ENCODE peak calls at places on chromosome 14, in four cellular contexts. One of them, this sample, is unnamed.

GRCh38 chr14:58426819-58427288 is 477 bp downstream of the TIMM9 start:
- DNase-seq in neural progenitor cell: peak; percentile 85
- DNase-seq in HepG2: peak; percentile 56
- DNase-seq in DND-41: peak; percentile 64
- DNase-seq in this sample: peak; percentile 72

GRCh38 chr14:106605548-106606448 is 1079.4 kb downstream of the TMEM121 start:
- DNase-seq in neural progenitor cell: no peak
- DNase-seq in HepG2: peak; percentile 31
- DNase-seq in DND-41: peak; percentile 98
- DNase-seq in this sample: no peak

GRCh38 chr14:31921741-31922140 is 155.4 kb upstream of the ARHGAP5 start:
- DNase-seq in DND-41: no peak
- DNase-seq in neural progenitor cell: no peak
- DNase-seq in HepG2: no peak
- DNase-seq in this sample: no peak

GRCh38 chr14:42000450-42000849 is 393.8 kb downstream of the LRFN5 start:
- DNase-seq in neural progenitor cell: no peak
- DNase-seq in DND-41: no peak
- DNase-seq in HepG2: no peak
- DNase-seq in this sample: no peak

GRCh38 chr14:91396959-91397815 is 20.4 kb downstream of the CCDC88C start:
- DNase-seq in DND-41: peak; percentile 90
- DNase-seq in neural progenitor cell: no peak
- DNase-seq in HepG2: no peak
- DNase-seq in this sample: peak; percentile 17

GRCh38 chr14:104425171-104425681 is 154.3 kb upstream of the C14orf180 start:
- DNase-seq in HepG2: no peak
- DNase-seq in neural progenitor cell: no peak
- DNase-seq in DND-41: no peak
- DNase-seq in this sample: no peak

GRCh38 chr14:48384786-48385185 is 709.4 kb upstream of the MDGA2 start:
- DNase-seq in HepG2: no peak
- DNase-seq in DND-41: no peak
- DNase-seq in neural progenitor cell: no peak
- DNase-seq in this sample: no peak

GRCh38 chr14:39107624-39108023 is 4.6 kb upstream of the SEC23A start:
- DNase-seq in HepG2: peak; percentile 78
- DNase-seq in DND-41: no peak
- DNase-seq in neural progenitor cell: peak; percentile 20
- DNase-seq in this sample: peak; percentile 43

GRCh38 chr14:55301722-55302121 is 30.5 kb downstream of the FBXO34 start:
- DNase-seq in DND-41: no peak
- DNase-seq in HepG2: peak; percentile 28
- DNase-seq in neural progenitor cell: no peak
- DNase-seq in this sample: peak; percentile 12

GRCh38 chr14:64654931-64655330 is 49.3 kb upstream of the PLEKHG3 start:
- DNase-seq in HepG2: no peak
- DNase-seq in neural progenitor cell: no peak
- DNase-seq in DND-41: no peak
- DNase-seq in this sample: no peak

GRCh38 chr14:45085004-45085403 is 1.1 kb downstream of the PRPF39 start:
- DNase-seq in HepG2: peak; percentile 31
- DNase-seq in neural progenitor cell: peak; percentile 2
- DNase-seq in DND-41: no peak
- DNase-seq in this sample: peak; percentile 46

GRCh38 chr14:45083622-45083978 is 316 bp upstream of the PRPF39 start:
- DNase-seq in DND-41: no peak
- DNase-seq in HepG2: no peak
- DNase-seq in neural progenitor cell: no peak
- DNase-seq in this sample: no peak

GRCh38 chr14:45089813-45090212 is 5.9 kb downstream of the PRPF39 start:
- DNase-seq in neural progenitor cell: no peak
- DNase-seq in HepG2: no peak
- DNase-seq in DND-41: no peak
- DNase-seq in this sample: no peak

GRCh38 chr14:45082420-45082819 is 1.5 kb upstream of the PRPF39 start:
- DNase-seq in HepG2: no peak
- DNase-seq in DND-41: no peak
- DNase-seq in neural progenitor cell: no peak
- DNase-seq in this sample: no peak

GRCh38 chr14:45083979-45084722 is at the start of gene PRPF39:
- DNase-seq in DND-41: peak; percentile 94
- DNase-seq in HepG2: peak; percentile 87
- DNase-seq in neural progenitor cell: peak; percentile 97
- DNase-seq in this sample: peak; percentile 95
- H3K79me2 ChIP-seq in DND-41: peaks cover 52% of the 10 kb centered on the region
- H3K79me2 ChIP-seq in HepG2: peaks cover 51% of the 10 kb centered on the region
- H3K79me2 ChIP-seq in neural progenitor cell: peaks cover 52% of the 10 kb centered on the region
- H3K79me2 ChIP-seq in this sample: peaks cover 52% of the 10 kb centered on the region

DNA sequence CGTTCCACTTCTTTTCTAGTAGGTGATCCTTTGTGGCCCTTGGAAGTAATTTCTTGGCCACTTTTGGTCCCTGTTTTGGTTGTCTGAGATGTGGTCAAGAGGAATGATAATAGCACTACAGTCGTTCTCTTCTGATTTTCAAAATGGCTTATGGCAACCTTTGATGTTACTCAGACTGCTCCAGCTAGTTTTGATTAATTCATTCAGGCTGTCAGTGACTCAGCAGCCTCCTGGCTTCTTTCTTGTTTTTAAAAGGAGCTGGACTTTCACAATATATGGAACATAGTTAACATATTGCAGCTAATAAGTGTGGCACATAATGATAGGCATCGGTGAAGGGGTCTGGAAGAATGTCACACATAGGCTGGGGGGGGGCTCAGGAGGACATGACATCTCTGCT is 47.3 kb downstream of the WDR20 start:
- DNase-seq in neural progenitor cell: no peak
- DNase-seq in HepG2: no peak
- DNase-seq in DND-41: no peak
- DNase-seq in this sample: peak; percentile 45
- H3K79me2 ChIP-seq in neural progenitor cell: peaks cover 98% of the 10 kb centered on the region
- H3K79me2 ChIP-seq in HepG2: peaks cover 78% of the 10 kb centered on the region
- H3K79me2 ChIP-seq in DND-41: peaks cover 79% of the 10 kb centered on the region
- H3K79me2 ChIP-seq in this sample: peaks cover 51% of the 10 kb centered on the region

GRCh38 chr14:101862177-101862576 is 100.7 kb downstream of the PPP2R5C start:
- DNase-seq in HepG2: no peak
- DNase-seq in DND-41: no peak
- DNase-seq in neural progenitor cell: no peak
- DNase-seq in this sample: no peak
- H3K79me2 ChIP-seq in HepG2: no peaks in the 10 kb centered on the region
- H3K79me2 ChIP-seq in DND-41: peaks cover 96% of the 10 kb centered on the region
- H3K79me2 ChIP-seq in neural progenitor cell: peaks cover 8% of the 10 kb centered on the region
- H3K79me2 ChIP-seq in this sample: peaks cover 15% of the 10 kb centered on the region

GRCh38 chr14:70087380-70087697 is 101.4 kb downstream of the SLC8A3 start:
- DNase-seq in neural progenitor cell: no peak
- DNase-seq in HepG2: no peak
- DNase-seq in DND-41: no peak
- DNase-seq in this sample: no peak

GRCh38 chr14:70084226-70084625 is 104.5 kb downstream of the SLC8A3 start:
- DNase-seq in neural progenitor cell: no peak
- DNase-seq in DND-41: no peak
- DNase-seq in HepG2: no peak
- DNase-seq in this sample: no peak

GRCh38 chr14:70086685-70087379 is 101.9 kb downstream of the SLC8A3 start:
- DNase-seq in neural progenitor cell: peak; percentile 65
- DNase-seq in HepG2: peak; percentile 14
- DNase-seq in DND-41: peak; percentile 9
- DNase-seq in this sample: peak; percentile 35
- H3K79me2 ChIP-seq in neural progenitor cell: no peaks in the 10 kb centered on the region
- H3K79me2 ChIP-seq in HepG2: no peaks in the 10 kb centered on the region
- H3K79me2 ChIP-seq in DND-41: no peaks in the 10 kb centered on the region
- H3K79me2 ChIP-seq in this sample: no peaks in the 10 kb centered on the region

GRCh38 chr14:88829685-88830302 is 5.3 kb downstream of the TTC8 start:
- DNase-seq in DND-41: no peak
- DNase-seq in HepG2: no peak
- DNase-seq in neural progenitor cell: no peak
- DNase-seq in this sample: no peak
- H3K79me2 ChIP-seq in DND-41: no peaks in the 10 kb centered on the region
- H3K79me2 ChIP-seq in HepG2: peaks cover 9% of the 10 kb centered on the region
- H3K79me2 ChIP-seq in neural progenitor cell: peaks cover 13% of the 10 kb centered on the region
- H3K79me2 ChIP-seq in this sample: no peaks in the 10 kb centered on the region

GRCh38 chr14:95150910-95151309 is 6.4 kb downstream of the DICER1 start:
- DNase-seq in neural progenitor cell: no peak
- DNase-seq in HepG2: no peak
- DNase-seq in DND-41: no peak
- DNase-seq in this sample: no peak
- H3K79me2 ChIP-seq in neural progenitor cell: peaks cover 100% of the 10 kb centered on the region
- H3K79me2 ChIP-seq in HepG2: peaks cover 99% of the 10 kb centered on the region
- H3K79me2 ChIP-seq in DND-41: peaks cover 100% of the 10 kb centered on the region
- H3K79me2 ChIP-seq in this sample: peaks cover 100% of the 10 kb centered on the region

GRCh38 chr14:89356496-89356895 is 60.5 kb downstream of the FOXN3 start:
- DNase-seq in HepG2: no peak
- DNase-seq in DND-41: no peak
- DNase-seq in neural progenitor cell: no peak
- DNase-seq in this sample: no peak
- H3K79me2 ChIP-seq in HepG2: peaks cover 38% of the 10 kb centered on the region
- H3K79me2 ChIP-seq in DND-41: peaks cover 64% of the 10 kb centered on the region
- H3K79me2 ChIP-seq in neural progenitor cell: peaks cover 69% of the 10 kb centered on the region
- H3K79me2 ChIP-seq in this sample: no peaks in the 10 kb centered on the region

GRCh38 chr14:103029936-103030335 is 27.4 kb downstream of the CDC42BPB start:
- DNase-seq in neural progenitor cell: no peak
- DNase-seq in HepG2: no peak
- DNase-seq in DND-41: no peak
- DNase-seq in this sample: no peak

GRCh38 chr14:103028772-103029171 is 28.6 kb downstream of the CDC42BPB start:
- DNase-seq in DND-41: no peak
- DNase-seq in HepG2: no peak
- DNase-seq in neural progenitor cell: no peak
- DNase-seq in this sample: no peak

GRCh38 chr14:103028161-103028767 is 29.1 kb downstream of the CDC42BPB start:
- DNase-seq in DND-41: no peak
- DNase-seq in HepG2: no peak
- DNase-seq in neural progenitor cell: no peak
- DNase-seq in this sample: no peak

GRCh38 chr14:103026988-103027387 is 30.4 kb downstream of the CDC42BPB start:
- DNase-seq in neural progenitor cell: no peak
- DNase-seq in DND-41: no peak
- DNase-seq in HepG2: no peak
- DNase-seq in this sample: no peak

DNA sequence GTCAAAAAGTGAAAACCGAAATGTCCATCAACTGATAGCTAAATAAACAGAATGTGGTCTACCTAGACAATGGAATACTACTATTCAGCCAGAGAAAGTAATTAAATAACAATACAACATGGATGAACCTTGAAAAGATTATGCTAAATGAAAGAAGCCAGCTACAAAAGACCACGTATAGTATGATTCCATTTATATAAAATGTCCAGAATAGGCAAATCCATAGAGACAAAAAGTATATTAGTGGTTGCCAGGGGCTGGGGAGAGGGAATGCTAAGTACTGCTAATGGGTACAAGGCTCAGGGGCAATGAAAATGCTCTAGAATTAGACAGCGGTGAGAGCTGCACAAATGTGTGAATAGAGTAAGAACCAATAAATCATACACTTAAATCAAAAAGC is 29.9 kb downstream of the CDC42BPB start:
- DNase-seq in neural progenitor cell: no peak
- DNase-seq in DND-41: no peak
- DNase-seq in HepG2: no peak
- DNase-seq in this sample: no peak
- H3K79me2 ChIP-seq in neural progenitor cell: peaks cover 99% of the 10 kb centered on the region
- H3K79me2 ChIP-seq in DND-41: no peaks in the 10 kb centered on the region
- H3K79me2 ChIP-seq in HepG2: peaks cover 31% of the 10 kb centered on the region
- H3K79me2 ChIP-seq in this sample: peaks cover 86% of the 10 kb centered on the region

GRCh38 chr14:77583657-77584056 is 32.8 kb downstream of the SPTLC2 start:
- DNase-seq in HepG2: no peak
- DNase-seq in DND-41: no peak
- DNase-seq in neural progenitor cell: no peak
- DNase-seq in this sample: peak; percentile 30

GRCh38 chr14:77584809-77585208 is 31.6 kb downstream of the SPTLC2 start:
- DNase-seq in HepG2: no peak
- DNase-seq in DND-41: no peak
- DNase-seq in neural progenitor cell: no peak
- DNase-seq in this sample: no peak

GRCh38 chr14:77580477-77580876 is 36.0 kb downstream of the SPTLC2 start:
- DNase-seq in HepG2: no peak
- DNase-seq in neural progenitor cell: no peak
- DNase-seq in DND-41: no peak
- DNase-seq in this sample: no peak

GRCh38 chr14:77580964-77581505 is 35.4 kb downstream of the SPTLC2 start:
- DNase-seq in DND-41: no peak
- DNase-seq in HepG2: no peak
- DNase-seq in neural progenitor cell: no peak
- DNase-seq in this sample: peak; percentile 89

DNA sequence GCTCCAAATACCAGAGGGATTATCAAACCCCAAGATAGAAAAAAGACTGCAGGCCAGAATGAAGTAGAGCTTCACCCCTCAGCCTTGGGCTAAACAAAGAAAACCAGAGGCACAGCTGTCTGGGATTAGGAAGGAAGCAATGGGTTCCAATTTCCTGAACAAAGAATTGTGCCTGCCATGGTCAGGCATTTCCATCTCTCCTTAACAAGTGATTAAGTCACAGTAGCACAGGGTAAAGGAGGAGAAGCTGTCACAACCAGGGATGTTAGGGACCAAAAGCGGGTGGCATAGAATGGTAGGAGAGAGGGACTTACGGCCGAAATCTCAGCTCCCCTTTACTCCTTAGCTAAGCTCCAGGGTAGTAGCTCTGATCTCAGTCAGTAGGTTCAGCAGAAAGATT is 33.9 kb downstream of the SPTLC2 start:
- DNase-seq in DND-41: no peak
- DNase-seq in neural progenitor cell: peak; percentile 89
- DNase-seq in HepG2: no peak
- DNase-seq in this sample: peak; percentile 81
- H3K79me2 ChIP-seq in DND-41: peaks cover 30% of the 10 kb centered on the region
- H3K79me2 ChIP-seq in neural progenitor cell: peaks cover 3% of the 10 kb centered on the region
- H3K79me2 ChIP-seq in HepG2: peaks cover 9% of the 10 kb centered on the region
- H3K79me2 ChIP-seq in this sample: peaks cover 75% of the 10 kb centered on the region

GRCh38 chr14:93317836-93318807 is 14.7 kb downstream of the BTBD7 start:
- DNase-seq in HepG2: no peak
- DNase-seq in DND-41: no peak
- DNase-seq in neural progenitor cell: no peak
- DNase-seq in this sample: peak; percentile 77
- H3K79me2 ChIP-seq in HepG2: peaks cover 90% of the 10 kb centered on the region
- H3K79me2 ChIP-seq in DND-41: peaks cover 82% of the 10 kb centered on the region
- H3K79me2 ChIP-seq in neural progenitor cell: peaks cover 100% of the 10 kb centered on the region
- H3K79me2 ChIP-seq in this sample: peaks cover 87% of the 10 kb centered on the region